ENCODE peak calls at places on chromosomes 7 and 10, in five cellular contexts. Q is RWPE1, D is heart right ventricle, E is upper lobe of right lung, L is hepatocyte. M is an unnamed sample.

GRCh38 chr10:106872176-106872575 is 292.3 kb downstream of the SORCS1 start:
- DNase-seq in Q (no peak), D (no peak), E (no peak), L (no peak), M (no peak)

GRCh38 chr10:6119423-6119822 is 30.6 kb downstream of the RBM17 start:
- DNase-seq in L (no peak), D (no peak), E (no peak), Q (no peak), M (no peak)

GRCh38 chr7:114160925-114161324 is 242.1 kb upstream of the PPP1R3A start:
- DNase-seq in L (no peak), Q (no peak), E (no peak), D (no peak), M (no peak)

GRCh38 chr7:12549106-12549505 is 21.4 kb upstream of the SCIN start:
- DNase-seq in D (no peak), L (no peak), Q (no peak), E (no peak), M (no peak)

GRCh38 chr10:61232780-61233179 is 220.4 kb downstream of the TMEM26 start:
- DNase-seq in E (no peak), L (no peak), D (no peak), Q (no peak), M (no peak)

GRCh38 chr7:106119719-106120118 is 7.6 kb upstream of the SYPL1 start:
- DNase-seq in L (no peak), Q (no peak), E (no peak), D (no peak), M (no peak)

GRCh38 chr10:58264780-58265179 is 2.9 kb downstream of the IPMK start:
- DNase-seq in L (no peak), D (no peak), E (no peak), Q (no peak), M (no peak)

GRCh38 chr10:1187151-1187854 is 131.1 kb downstream of the WDR37 start:
- DNase-seq in Q (peak; percentile 57), E (peak; percentile 58), D (no peak), L (no peak), M (peak; percentile 68)

GRCh38 chr7:66167773-66168367 is 37.3 kb upstream of the TPST1 start:
- DNase-seq in L (no peak), E (no peak), Q (no peak), D (no peak), M (no peak)

GRCh38 chr7:1920266-1920681 is 250.2 kb downstream of the ELFN1 start:
- DNase-seq in E (no peak), D (peak; percentile 14), Q (no peak), L (no peak), M (peak; percentile 84)

GRCh38 chr7:50304158-50304910 is at the start of gene IKZF1:
- DNase-seq in D (peak; percentile 61), L (peak; percentile 35), Q (no peak), E (peak; percentile 90), M (peak; percentile 96)

DNA sequence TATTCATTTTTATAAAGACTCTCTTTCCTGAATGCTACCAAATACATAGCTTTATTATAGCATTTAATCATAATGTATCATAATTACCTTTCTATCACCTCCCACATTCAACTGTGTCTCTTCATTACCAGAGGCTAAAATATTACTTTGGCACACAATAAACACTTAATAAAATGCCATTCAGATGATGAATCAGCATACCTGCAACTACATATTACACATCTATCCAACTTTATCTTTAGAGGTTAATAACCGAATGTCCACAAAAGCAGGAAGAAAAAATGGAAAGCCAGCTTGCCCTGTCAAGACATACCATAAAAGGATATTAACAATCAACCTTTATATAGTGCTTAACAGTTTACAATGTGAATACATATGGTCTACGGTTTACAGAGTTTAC is 12.8 kb downstream of the CACUL1 start:
- DNase-seq in E (no peak), L (no peak), D (no peak), Q (peak; percentile 71), M (no peak)
- H3K27ac ChIP-seq in E (no peak overlapping the region), L (peak overlapping the region; percentile 13), D (no peak overlapping the region), Q (no peak overlapping the region), M (no peak overlapping the region)

GRCh38 chr10:14190702-14191101 is 140.0 kb downstream of the FRMD4A start:
- DNase-seq in E (no peak), L (no peak), Q (no peak), D (no peak), M (no peak)

GRCh38 chr10:14192746-14193145 is 138.0 kb downstream of the FRMD4A start:
- DNase-seq in D (no peak), Q (no peak), E (no peak), L (no peak), M (no peak)

GRCh38 chr10:14195455-14195854 is 135.3 kb downstream of the FRMD4A start:
- DNase-seq in D (no peak), Q (no peak), E (no peak), L (no peak), M (no peak)

GRCh38 chr10:14196113-14196512 is 134.6 kb downstream of the FRMD4A start:
- DNase-seq in D (no peak), E (no peak), L (no peak), Q (no peak), M (no peak)

GRCh38 chr10:14191871-14192270 is 138.9 kb downstream of the FRMD4A start:
- DNase-seq in D (no peak), L (no peak), E (no peak), Q (no peak), M (no peak)
- H3K27ac ChIP-seq in D (no peak overlapping the region), L (no peak overlapping the region), E (no peak overlapping the region), Q (no peak overlapping the region), M (no peak overlapping the region)

GRCh38 chr10:128420623-128421022 is 294.4 kb upstream of the MKI67 start:
- DNase-seq in E (no peak), D (no peak), Q (no peak), L (no peak), M (no peak)
- H3K27ac ChIP-seq in E (no peak overlapping the region), D (no peak overlapping the region), Q (no peak overlapping the region), L (no peak overlapping the region), M (no peak overlapping the region)

GRCh38 chr10:36349445-36350063 is 707.5 kb upstream of the FZD8 start:
- DNase-seq in D (no peak), E (no peak), Q (no peak), L (peak; percentile 48), M (no peak)
- H3K27ac ChIP-seq in D (no peak overlapping the region), E (no peak overlapping the region), Q (no peak overlapping the region), L (no peak overlapping the region), M (no peak overlapping the region)

DNA sequence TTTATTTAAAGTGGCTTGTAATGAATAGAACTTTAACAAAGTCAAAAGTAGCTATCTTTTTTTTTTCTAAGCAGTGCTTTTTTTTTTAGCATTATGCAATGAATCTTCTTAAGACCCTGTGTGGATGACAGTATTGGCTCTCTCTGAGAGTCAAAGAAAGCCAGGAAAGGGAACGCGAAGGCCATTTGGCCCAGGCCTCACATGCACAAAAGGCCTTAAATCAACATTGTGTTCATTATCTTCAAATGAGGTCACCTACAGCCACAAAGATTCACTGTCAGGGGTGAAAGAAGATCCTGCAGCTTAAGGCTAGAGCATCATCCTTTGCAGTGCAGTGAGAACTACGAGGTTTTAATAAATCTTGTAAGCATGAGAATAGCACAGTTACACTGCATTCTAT is 721.5 kb downstream of the GRID1 start:
- DNase-seq in Q (no peak), L (no peak), E (no peak), D (no peak), M (no peak)
- H3K27ac ChIP-seq in Q (no peak overlapping the region), L (no peak overlapping the region), E (no peak overlapping the region), D (no peak overlapping the region), M (no peak overlapping the region)

DNA sequence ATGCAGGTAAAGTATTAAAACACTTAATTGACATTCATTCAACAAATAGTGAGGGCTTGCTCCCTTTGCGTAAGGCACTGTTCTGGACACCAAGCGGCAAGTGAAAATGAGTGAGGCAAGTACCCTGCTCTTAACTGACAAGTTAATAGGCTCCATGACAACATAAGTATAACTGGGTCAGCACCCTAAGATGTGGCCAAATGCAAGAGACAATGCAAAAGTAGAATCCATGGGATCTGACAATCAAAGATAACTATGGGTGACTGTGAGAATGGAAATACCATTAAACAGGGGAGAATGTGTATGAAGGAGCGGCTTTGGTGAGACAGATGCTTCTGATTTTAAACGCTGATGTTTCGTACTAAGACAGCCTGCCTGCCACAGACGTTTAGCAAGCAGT is 160.5 kb downstream of the RAPGEF5 start:
- DNase-seq in L (no peak), E (no peak), Q (no peak), D (no peak), M (no peak)
- H3K27ac ChIP-seq in L (no peak overlapping the region), E (no peak overlapping the region), Q (no peak overlapping the region), D (no peak overlapping the region), M (peak overlapping the region; percentile 28)

GRCh38 chr10:125001313-125002043 is 59.6 kb downstream of the ZRANB1 start:
- DNase-seq in D (no peak), Q (peak; percentile 36), E (peak; percentile 49), L (no peak), M (peak; percentile 54)

GRCh38 chr10:125000366-125001312 is 58.7 kb downstream of the ZRANB1 start:
- DNase-seq in D (no peak), L (no peak), Q (no peak), E (peak; percentile 52), M (no peak)

GRCh38 chr10:124997791-124998623 is 56.1 kb downstream of the ZRANB1 start:
- DNase-seq in D (no peak), L (no peak), Q (no peak), E (peak; percentile 59), M (peak; percentile 66)

GRCh38 chr10:124998624-124999291 is 56.8 kb downstream of the ZRANB1 start:
- DNase-seq in D (no peak), E (peak; percentile 53), L (no peak), Q (no peak), M (peak; percentile 66)

DNA sequence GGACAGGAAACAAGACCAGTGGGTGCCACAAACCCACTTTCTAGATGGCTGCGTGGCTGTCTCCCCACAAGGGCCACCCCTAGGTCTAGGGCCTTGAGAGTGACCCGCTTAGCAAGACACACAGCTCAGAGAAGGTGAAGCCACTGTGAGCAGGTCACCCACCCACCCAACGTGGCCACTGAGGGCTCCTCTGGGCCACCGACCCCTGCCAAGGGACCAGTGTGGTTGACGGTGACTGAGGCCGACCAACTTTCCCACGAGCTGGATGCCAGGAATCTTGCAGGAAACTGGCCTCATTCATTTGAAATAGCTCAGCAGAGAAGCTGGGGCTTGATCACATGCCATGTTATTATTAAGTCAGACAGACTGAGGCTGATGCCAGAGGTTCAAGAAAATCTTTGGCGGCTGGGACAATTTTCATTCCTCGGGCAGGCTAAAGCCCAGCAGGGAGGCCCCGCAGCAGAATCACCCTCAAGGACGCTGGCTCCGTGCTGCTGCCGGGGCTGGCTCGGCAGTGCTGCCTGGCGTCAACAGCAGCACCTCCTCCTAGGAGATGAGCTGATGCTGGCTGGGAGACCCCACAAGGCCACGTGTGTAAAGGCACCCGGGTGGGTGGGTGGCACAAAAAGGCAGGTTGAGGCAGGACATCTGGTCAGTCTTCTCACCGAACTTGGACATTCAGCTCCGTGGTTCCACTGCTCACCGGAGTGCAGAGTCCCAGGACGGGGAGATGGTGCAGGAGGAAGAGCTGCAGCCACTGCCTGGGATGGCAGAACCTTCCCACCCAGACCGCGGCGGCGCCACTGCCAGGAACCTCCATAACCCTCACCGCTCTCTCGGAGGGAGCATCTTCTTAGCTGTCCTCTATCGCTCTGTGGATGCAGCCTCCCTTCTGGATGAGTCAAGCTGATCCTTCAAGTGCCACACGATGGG is 57.8 kb downstream of the ZRANB1 start:
- DNase-seq in D (no peak), Q (no peak), E (peak; percentile 61), L (no peak), M (peak; percentile 60)
- H3K27ac ChIP-seq in D (peak overlapping the region; percentile 81), Q (peak overlapping the region; percentile 80), E (peak overlapping the region; percentile 60), L (peak overlapping the region; percentile 23), M (no peak overlapping the region)

DNA sequence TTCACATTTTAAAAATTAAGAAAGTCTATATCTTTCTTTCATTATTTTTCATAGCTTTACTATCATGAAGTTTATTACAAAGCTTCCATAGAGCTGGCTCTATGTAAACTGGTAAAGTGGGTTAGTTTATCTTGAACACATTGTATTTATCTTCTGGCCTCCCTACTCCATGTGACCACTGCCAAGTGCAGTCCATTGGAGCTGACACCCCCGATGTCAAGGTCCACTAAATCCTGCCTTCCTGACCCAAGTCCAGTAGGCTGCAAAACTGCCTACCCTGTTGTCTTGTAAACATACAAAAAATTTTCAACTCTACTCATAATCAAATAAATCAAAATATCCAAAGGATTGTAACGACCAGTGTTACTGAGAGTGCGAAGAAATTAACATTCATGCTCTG is 10.2 kb downstream of the DNAJC12 start:
- DNase-seq in E (no peak), D (no peak), L (no peak), Q (no peak), M (no peak)
- H3K27ac ChIP-seq in E (no peak overlapping the region), D (no peak overlapping the region), L (no peak overlapping the region), Q (no peak overlapping the region), M (no peak overlapping the region)

M was measured in spleen.